ENCODE peak calls at places on chromosomes 7 and 10, in four cellular contexts. Q is neural crest cell; B is stimulated activated CD4-positive, alpha-beta T cell treated with anti-CD3 and anti-CD28 coated beads, Interleukin-15, amount 100 ng/mL, for 1 hour; V is cardiac muscle cell. J is an unnamed sample.

GRCh38 chr7:96314402-96315108 is 7.3 kb downstream of the SLC25A13 start:
- DNase-seq in Q (no peak), B (no peak), V (peak), J (no peak)

GRCh38 chr7:14891289-14891688 is 11.3 kb downstream of the DGKB start:
- DNase-seq in Q (no peak), B (no peak), V (no peak), J (no peak)

GRCh38 chr7:100827330-100828226 is at the start of gene EPHB4:
- DNase-seq in Q (peak), B (no peak), V (peak), J (no peak)

GRCh38 chr7:85090138-85090537 is 96.7 kb downstream of the SEMA3D start:
- DNase-seq in Q (no peak), B (no peak), V (peak), J (no peak)

GRCh38 chr10:99393683-99394082 is 36.7 kb downstream of the GOT1 start:
- DNase-seq in Q (no peak), B (no peak), V (no peak), J (no peak)

GRCh38 chr10:73635781-73636180 is 5.5 kb downstream of the MYOZ1 start:
- DNase-seq in Q (no peak), B (no peak), V (no peak), J (no peak)

GRCh38 chr7:101300465-101301376 is 20.9 kb downstream of the IFT22 start:
- DNase-seq in Q (no peak), B (no peak), V (no peak), J (no peak)

GRCh38 chr10:92313750-92314149 is 22.8 kb downstream of the MARCHF5 start:
- DNase-seq in Q (no peak), B (no peak), V (no peak), J (no peak)

GRCh38 chr7:51222916-51223315 is 93.7 kb downstream of the COBL start:
- DNase-seq in Q (no peak), B (no peak), V (no peak), J (no peak)

GRCh38 chr10:74880041-74880440 is 53.6 kb downstream of the KAT6B start:
- DNase-seq in Q (no peak), B (no peak), V (no peak), J (no peak)

GRCh38 chr7:99379043-99379577 is 4.6 kb downstream of the ARPC1B start:
- DNase-seq in Q (no peak), B (no peak), V (peak), J (no peak)

GRCh38 chr10:115937756-115938032 is 335.3 kb downstream of the GFRA1 start:
- DNase-seq in Q (no peak), B (no peak), V (no peak), J (no peak)

J was measured in NCI-H1417.